ENCODE peak calls at places on chromosomes 11 and 22, in eight cellular contexts. One of them, this sample, is unnamed.

GRCh38 chr11:131601586-131601985 is 231.2 kb downstream of the NTM start:
- DNase-seq in RWPE1: no peak
- DNase-seq in thyroid gland: no peak
- DNase-seq in glutamatergic neuron: no peak
- DNase-seq in IMR-90: no peak
- DNase-seq in lower lobe of right lung: no peak
- DNase-seq in progenitor cell of endocrine pancreas: no peak
- DNase-seq in kidney: no peak
- DNase-seq in this sample: no peak

GRCh38 chr11:87501388-87501787 is 463.7 kb downstream of the TMEM135 start:
- DNase-seq in RWPE1: no peak
- DNase-seq in thyroid gland: no peak
- DNase-seq in glutamatergic neuron: no peak
- DNase-seq in IMR-90: no peak
- DNase-seq in lower lobe of right lung: no peak
- DNase-seq in progenitor cell of endocrine pancreas: no peak
- DNase-seq in kidney: no peak
- DNase-seq in this sample: no peak

GRCh38 chr22:40023226-40023925 is 28.6 kb downstream of the FAM83F start:
- DNase-seq in RWPE1: no peak
- DNase-seq in thyroid gland: no peak
- DNase-seq in glutamatergic neuron: no peak
- DNase-seq in IMR-90: no peak
- DNase-seq in lower lobe of right lung: no peak
- DNase-seq in progenitor cell of endocrine pancreas: no peak
- DNase-seq in kidney: peak
- DNase-seq in this sample: no peak

GRCh38 chr11:66856496-66857233 is at the start of gene LRFN4:
- DNase-seq in RWPE1: peak
- DNase-seq in thyroid gland: peak
- DNase-seq in glutamatergic neuron: peak
- DNase-seq in IMR-90: no peak
- DNase-seq in lower lobe of right lung: no peak
- DNase-seq in progenitor cell of endocrine pancreas: peak
- DNase-seq in kidney: no peak
- DNase-seq in this sample: peak

GRCh38 chr11:113991170-113991569 is 16.3 kb downstream of the HTR3A start:
- DNase-seq in RWPE1: peak
- DNase-seq in thyroid gland: peak
- DNase-seq in glutamatergic neuron: no peak
- DNase-seq in IMR-90: peak
- DNase-seq in lower lobe of right lung: no peak
- DNase-seq in progenitor cell of endocrine pancreas: peak
- DNase-seq in kidney: no peak
- DNase-seq in this sample: no peak

GRCh38 chr11:95922536-95923440 is 1.1 kb downstream of the MTMR2 start:
- DNase-seq in RWPE1: no peak
- DNase-seq in thyroid gland: no peak
- DNase-seq in glutamatergic neuron: no peak
- DNase-seq in IMR-90: no peak
- DNase-seq in lower lobe of right lung: no peak
- DNase-seq in progenitor cell of endocrine pancreas: no peak
- DNase-seq in kidney: no peak
- DNase-seq in this sample: no peak

GRCh38 chr11:3134651-3135490 is 30.2 kb downstream of the OSBPL5 start:
- DNase-seq in RWPE1: no peak
- DNase-seq in thyroid gland: no peak
- DNase-seq in glutamatergic neuron: peak
- DNase-seq in IMR-90: no peak
- DNase-seq in lower lobe of right lung: peak
- DNase-seq in progenitor cell of endocrine pancreas: no peak
- DNase-seq in kidney: peak
- DNase-seq in this sample: no peak

GRCh38 chr11:62295504-62295903 is 3.4 kb downstream of the SCGB1D4 start:
- DNase-seq in RWPE1: peak
- DNase-seq in thyroid gland: peak
- DNase-seq in glutamatergic neuron: no peak
- DNase-seq in IMR-90: peak
- DNase-seq in lower lobe of right lung: no peak
- DNase-seq in progenitor cell of endocrine pancreas: peak
- DNase-seq in kidney: no peak
- DNase-seq in this sample: no peak

GRCh38 chr11:64334764-64335741 is 5.0 kb upstream of the CCDC88B start:
- DNase-seq in RWPE1: peak
- DNase-seq in thyroid gland: peak
- DNase-seq in glutamatergic neuron: peak
- DNase-seq in IMR-90: peak
- DNase-seq in lower lobe of right lung: peak
- DNase-seq in progenitor cell of endocrine pancreas: peak
- DNase-seq in kidney: peak
- DNase-seq in this sample: no peak

GRCh38 chr11:120985718-120986569 is 38.0 kb upstream of the TBCEL start:
- DNase-seq in RWPE1: peak
- DNase-seq in thyroid gland: peak
- DNase-seq in glutamatergic neuron: peak
- DNase-seq in IMR-90: peak
- DNase-seq in lower lobe of right lung: peak
- DNase-seq in progenitor cell of endocrine pancreas: peak
- DNase-seq in kidney: peak
- DNase-seq in this sample: no peak

GRCh38 chr11:111939836-111940604 is 2.9 kb downstream of the DIXDC1 start:
- DNase-seq in RWPE1: no peak
- DNase-seq in thyroid gland: no peak
- DNase-seq in glutamatergic neuron: no peak
- DNase-seq in IMR-90: peak
- DNase-seq in lower lobe of right lung: no peak
- DNase-seq in progenitor cell of endocrine pancreas: no peak
- DNase-seq in kidney: no peak
- DNase-seq in this sample: peak

GRCh38 chr11:31798057-31799035 is 12.8 kb downstream of the PAX6 start:
- DNase-seq in RWPE1: no peak
- DNase-seq in thyroid gland: no peak
- DNase-seq in glutamatergic neuron: peak
- DNase-seq in IMR-90: no peak
- DNase-seq in lower lobe of right lung: no peak
- DNase-seq in progenitor cell of endocrine pancreas: no peak
- DNase-seq in kidney: no peak
- DNase-seq in this sample: peak

GRCh38 chr11:103091024-103091423 is 936 bp downstream of the DCUN1D5 start:
- DNase-seq in RWPE1: peak
- DNase-seq in thyroid gland: no peak
- DNase-seq in glutamatergic neuron: no peak
- DNase-seq in IMR-90: peak
- DNase-seq in lower lobe of right lung: no peak
- DNase-seq in progenitor cell of endocrine pancreas: no peak
- DNase-seq in kidney: no peak
- DNase-seq in this sample: no peak

GRCh38 chr11:69308531-69308930 is 14.6 kb downstream of the MYEOV start:
- DNase-seq in RWPE1: no peak
- DNase-seq in thyroid gland: no peak
- DNase-seq in glutamatergic neuron: no peak
- DNase-seq in IMR-90: no peak
- DNase-seq in lower lobe of right lung: no peak
- DNase-seq in progenitor cell of endocrine pancreas: no peak
- DNase-seq in kidney: no peak
- DNase-seq in this sample: no peak

GRCh38 chr11:6427516-6427915 is 8.6 kb upstream of the APBB1 start:
- DNase-seq in RWPE1: no peak
- DNase-seq in thyroid gland: no peak
- DNase-seq in glutamatergic neuron: no peak
- DNase-seq in IMR-90: no peak
- DNase-seq in lower lobe of right lung: no peak
- DNase-seq in progenitor cell of endocrine pancreas: no peak
- DNase-seq in kidney: no peak
- DNase-seq in this sample: no peak

GRCh38 chr22:42069801-42070516 is 653 bp downstream of the NAGA start:
- DNase-seq in RWPE1: no peak
- DNase-seq in thyroid gland: no peak
- DNase-seq in glutamatergic neuron: no peak
- DNase-seq in IMR-90: no peak
- DNase-seq in lower lobe of right lung: no peak
- DNase-seq in progenitor cell of endocrine pancreas: no peak
- DNase-seq in kidney: peak
- DNase-seq in this sample: no peak

GRCh38 chr11:64607381-64608259 is 16.6 kb downstream of the SLC22A12 start:
- DNase-seq in RWPE1: peak
- DNase-seq in thyroid gland: peak
- DNase-seq in glutamatergic neuron: no peak
- DNase-seq in IMR-90: peak
- DNase-seq in lower lobe of right lung: no peak
- DNase-seq in progenitor cell of endocrine pancreas: no peak
- DNase-seq in kidney: peak
- DNase-seq in this sample: no peak

GRCh38 chr11:31106326-31106725 is 263.2 kb downstream of the DCDC1 start:
- DNase-seq in RWPE1: no peak
- DNase-seq in thyroid gland: no peak
- DNase-seq in glutamatergic neuron: peak
- DNase-seq in IMR-90: no peak
- DNase-seq in lower lobe of right lung: no peak
- DNase-seq in progenitor cell of endocrine pancreas: no peak
- DNase-seq in kidney: no peak
- DNase-seq in this sample: no peak

GRCh38 chr22:46522743-46523300 is 14.6 kb downstream of the CELSR1 start:
- DNase-seq in RWPE1: no peak
- DNase-seq in thyroid gland: no peak
- DNase-seq in glutamatergic neuron: no peak
- DNase-seq in IMR-90: no peak
- DNase-seq in lower lobe of right lung: no peak
- DNase-seq in progenitor cell of endocrine pancreas: no peak
- DNase-seq in kidney: no peak
- DNase-seq in this sample: no peak

GRCh38 chr11:1573847-1574255 is 1.8 kb upstream of the DUSP8 start:
- DNase-seq in RWPE1: no peak
- DNase-seq in thyroid gland: peak
- DNase-seq in glutamatergic neuron: no peak
- DNase-seq in IMR-90: no peak
- DNase-seq in lower lobe of right lung: peak
- DNase-seq in progenitor cell of endocrine pancreas: no peak
- DNase-seq in kidney: no peak
- DNase-seq in this sample: no peak

GRCh38 chr11:34721646-34722045 is 100.8 kb downstream of the EHF start:
- DNase-seq in RWPE1: no peak
- DNase-seq in thyroid gland: no peak
- DNase-seq in glutamatergic neuron: no peak
- DNase-seq in IMR-90: peak
- DNase-seq in lower lobe of right lung: no peak
- DNase-seq in progenitor cell of endocrine pancreas: no peak
- DNase-seq in kidney: no peak
- DNase-seq in this sample: no peak

DNA sequence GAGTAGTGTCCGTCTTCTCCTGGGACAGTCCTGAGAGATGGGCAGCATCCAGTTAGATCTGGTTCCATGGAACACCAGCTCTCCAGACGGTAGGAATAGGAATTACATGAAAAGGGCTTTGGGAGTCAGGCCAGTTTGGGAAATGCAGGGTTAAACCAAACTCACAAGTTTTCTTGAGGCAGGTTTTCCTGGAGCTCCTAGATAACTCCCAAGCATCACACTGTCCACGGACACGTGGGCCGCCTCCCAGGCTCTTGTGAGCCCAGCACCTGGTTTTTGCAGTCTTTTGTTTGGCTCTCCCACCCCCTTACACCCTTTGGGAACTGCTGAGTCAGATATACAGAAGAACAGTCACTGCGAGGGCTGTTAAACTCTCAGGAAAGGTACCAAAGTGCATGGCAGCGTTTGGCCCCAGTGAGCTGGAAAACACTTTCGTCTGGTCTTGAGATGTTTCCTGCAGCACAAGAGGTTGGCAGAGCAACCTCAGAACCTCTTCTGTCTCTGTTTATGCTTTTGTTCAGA is 90.0 kb downstream of the BCR start:
- DNase-seq in RWPE1: no peak
- DNase-seq in thyroid gland: peak
- DNase-seq in glutamatergic neuron: no peak
- DNase-seq in IMR-90: peak
- DNase-seq in lower lobe of right lung: no peak
- DNase-seq in progenitor cell of endocrine pancreas: no peak
- DNase-seq in kidney: no peak
- DNase-seq in this sample: no peak
- TF ChIP-seq CTCF in RWPE1: no peak
- TF ChIP-seq CTCF in thyroid gland: no peak
- TF ChIP-seq CTCF in glutamatergic neuron: no peak
- TF ChIP-seq CTCF in IMR-90: peak
- TF ChIP-seq CTCF in lower lobe of right lung: no peak
- TF ChIP-seq CTCF in progenitor cell of endocrine pancreas: peak
- TF ChIP-seq CTCF in kidney: peak
- TF ChIP-seq CTCF in this sample: no peak

GRCh38 chr11:76674517-76675400 is 4.2 kb upstream of the LRRC32 start:
- DNase-seq in RWPE1: no peak
- DNase-seq in thyroid gland: no peak
- DNase-seq in glutamatergic neuron: no peak
- DNase-seq in IMR-90: no peak
- DNase-seq in lower lobe of right lung: no peak
- DNase-seq in progenitor cell of endocrine pancreas: no peak
- DNase-seq in kidney: peak
- DNase-seq in this sample: no peak
- TF ChIP-seq CTCF in RWPE1: no peak
- TF ChIP-seq CTCF in thyroid gland: no peak
- TF ChIP-seq CTCF in glutamatergic neuron: no peak
- TF ChIP-seq CTCF in IMR-90: no peak
- TF ChIP-seq CTCF in lower lobe of right lung: no peak
- TF ChIP-seq CTCF in progenitor cell of endocrine pancreas: no peak
- TF ChIP-seq CTCF in kidney: no peak
- TF ChIP-seq CTCF in this sample: no peak

GRCh38 chr11:25981998-25982397 is 349.9 kb upstream of the ANO3 start:
- DNase-seq in RWPE1: peak
- DNase-seq in thyroid gland: no peak
- DNase-seq in glutamatergic neuron: no peak
- DNase-seq in IMR-90: peak
- DNase-seq in lower lobe of right lung: no peak
- DNase-seq in progenitor cell of endocrine pancreas: no peak
- DNase-seq in kidney: no peak
- DNase-seq in this sample: no peak
- TF ChIP-seq CTCF in RWPE1: peak
- TF ChIP-seq CTCF in thyroid gland: peak
- TF ChIP-seq CTCF in glutamatergic neuron: peak
- TF ChIP-seq CTCF in IMR-90: peak
- TF ChIP-seq CTCF in lower lobe of right lung: peak
- TF ChIP-seq CTCF in progenitor cell of endocrine pancreas: peak
- TF ChIP-seq CTCF in kidney: peak
- TF ChIP-seq CTCF in this sample: peak

GRCh38 chr11:39365809-39366436 is 2093.5 kb downstream of the LRRC4C start:
- DNase-seq in RWPE1: peak
- DNase-seq in thyroid gland: no peak
- DNase-seq in glutamatergic neuron: no peak
- DNase-seq in IMR-90: no peak
- DNase-seq in lower lobe of right lung: no peak
- DNase-seq in progenitor cell of endocrine pancreas: no peak
- DNase-seq in kidney: no peak
- DNase-seq in this sample: no peak

GRCh38 chr11:39367526-39367925 is 2091.9 kb downstream of the LRRC4C start:
- DNase-seq in RWPE1: no peak
- DNase-seq in thyroid gland: no peak
- DNase-seq in glutamatergic neuron: no peak
- DNase-seq in IMR-90: no peak
- DNase-seq in lower lobe of right lung: no peak
- DNase-seq in progenitor cell of endocrine pancreas: no peak
- DNase-seq in kidney: no peak
- DNase-seq in this sample: no peak

DNA sequence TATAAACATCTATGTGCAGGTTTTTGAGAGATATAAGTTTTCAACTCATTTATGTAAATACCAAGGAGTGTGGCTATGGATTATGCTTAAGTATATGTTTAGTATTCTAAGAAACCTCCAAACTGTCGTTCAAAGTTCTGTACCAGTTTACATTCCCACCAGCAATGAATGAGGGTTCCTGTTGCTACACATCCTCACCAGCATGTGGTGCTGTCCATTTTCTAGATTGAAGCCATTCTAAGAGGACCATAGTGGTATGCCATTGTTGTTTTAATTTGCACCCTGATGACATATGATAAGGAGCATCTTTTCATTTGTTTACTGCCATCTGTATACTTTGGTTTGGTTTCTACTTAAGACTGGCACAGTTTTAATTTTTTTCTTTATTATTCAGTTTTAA is 2097.9 kb downstream of the LRRC4C start:
- DNase-seq in RWPE1: no peak
- DNase-seq in thyroid gland: no peak
- DNase-seq in glutamatergic neuron: no peak
- DNase-seq in IMR-90: no peak
- DNase-seq in lower lobe of right lung: no peak
- DNase-seq in progenitor cell of endocrine pancreas: no peak
- DNase-seq in kidney: no peak
- DNase-seq in this sample: no peak
- TF ChIP-seq CTCF in RWPE1: no peak
- TF ChIP-seq CTCF in thyroid gland: no peak
- TF ChIP-seq CTCF in glutamatergic neuron: no peak
- TF ChIP-seq CTCF in IMR-90: no peak
- TF ChIP-seq CTCF in lower lobe of right lung: no peak
- TF ChIP-seq CTCF in progenitor cell of endocrine pancreas: no peak
- TF ChIP-seq CTCF in kidney: no peak
- TF ChIP-seq CTCF in this sample: no peak

This sample was measured in osteocyte.